ENCODE peak calls at places on chromosomes 1 and 21, in five cellular contexts. D, E, G, S and N are unnamed samples.

GRCh38 chr1:17141441-17142197 is 22.4 kb upstream of the PADI2 start:
- DNase-seq in D (no peak), E (no peak), G (no peak), S (no peak), N (no peak)

GRCh38 chr1:223870617-223871574 is 25.1 kb upstream of the TP53BP2 start:
- DNase-seq in D (no peak), E (no peak), G (no peak), S (peak; percentile 15), N (no peak)

GRCh38 chr1:39491146-39491921 is at the start of gene BMP8A:
- DNase-seq in D (no peak), E (no peak), G (peak; percentile 70), S (peak; percentile 81), N (no peak)

GRCh38 chr21:44293551-44294231 is 6.2 kb upstream of the PFKL start:
- DNase-seq in D (no peak), E (no peak), G (peak; percentile 43), S (no peak), N (no peak)

GRCh38 chr1:32339363-32339978 is 3.4 kb upstream of the MARCKSL1 start:
- DNase-seq in D (no peak), E (peak; percentile 58), G (no peak), S (no peak), N (peak; percentile 59)

GRCh38 chr1:199029855-199030254 is 391.0 kb downstream of the PTPRC start:
- DNase-seq in D (no peak), E (no peak), G (no peak), S (no peak), N (peak; percentile 27)

GRCh38 chr1:169964206-169964605 is 70.5 kb upstream of the SCYL3 start:
- DNase-seq in D (no peak), E (no peak), G (no peak), S (no peak), N (no peak)

GRCh38 chr21:39180429-39181019 is 2.7 kb downstream of the PSMG1 start:
- DNase-seq in D (no peak), E (no peak), G (no peak), S (no peak), N (no peak)

GRCh38 chr21:41431788-41432548 is 5.9 kb downstream of the MX1 start:
- DNase-seq in D (no peak), E (no peak), G (no peak), S (no peak), N (no peak)

GRCh38 chr21:27132270-27132669 is 165.4 kb upstream of the ADAMTS5 start:
- DNase-seq in D (no peak), E (no peak), G (no peak), S (peak; percentile 15), N (peak; percentile 67)

GRCh38 chr1:25549273-25550154 is 6.1 kb downstream of the LDLRAP1 start:
- DNase-seq in D (no peak), E (peak; percentile 85), G (peak; percentile 80), S (no peak), N (peak; percentile 37)

DNA sequence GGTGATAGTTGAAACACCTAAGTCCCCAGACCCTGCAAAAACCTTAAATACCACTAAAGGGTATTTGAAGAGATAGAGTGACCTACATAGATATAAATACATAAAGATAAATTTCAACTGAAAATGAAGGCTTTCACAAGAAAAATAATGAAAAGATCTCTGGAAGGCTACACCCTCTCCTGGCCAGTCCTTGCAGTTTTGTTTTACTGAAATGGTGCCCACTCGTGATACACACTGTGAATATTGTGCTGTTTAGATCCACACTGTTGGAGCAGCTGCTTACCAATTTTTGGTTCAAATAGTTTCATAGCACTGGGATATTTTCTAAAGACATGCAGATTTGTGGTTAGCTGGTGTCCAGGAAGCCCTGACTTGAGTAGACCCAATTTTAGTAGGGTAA is 31.5 kb upstream of the RNF187 start:
- DNase-seq in D (no peak), E (no peak), G (no peak), S (no peak), N (peak; percentile 50)
- H3K4me3 ChIP-seq in D (no peak overlapping the region), E (peak overlapping the region; percentile 10), G (no peak overlapping the region), S (peak overlapping the region; percentile 54), N (peak overlapping the region; percentile 49)

GRCh38 chr1:99681583-99681982 is 35.7 kb downstream of the PALMD start:
- DNase-seq in D (no peak), E (no peak), G (no peak), S (no peak), N (no peak)
- TF ChIP-seq CTCF in D (peak; percentile 14), E (no peak), G (no peak), S (no peak), N (no peak)

DNA sequence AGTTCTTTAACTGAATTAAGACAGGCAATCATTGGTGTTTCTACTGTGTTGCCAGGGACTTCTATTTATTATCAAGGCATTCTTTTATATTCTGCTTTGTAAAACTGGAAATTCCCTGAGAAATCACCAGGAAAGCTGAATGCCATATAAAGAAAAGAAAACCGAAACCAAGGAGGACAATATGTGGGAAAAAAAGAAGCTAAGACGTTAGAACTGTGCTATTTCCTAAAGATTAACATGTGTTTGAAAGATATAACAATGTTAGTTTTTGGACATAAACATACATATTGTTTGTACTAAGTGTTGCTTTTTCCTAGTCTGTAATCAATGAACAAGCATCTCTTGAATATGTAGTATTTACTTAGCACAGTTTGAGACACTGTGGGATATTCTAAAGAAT is 47.2 kb downstream of the EXTL2 start:
- DNase-seq in D (no peak), E (no peak), G (no peak), S (no peak), N (peak; percentile 69)
- H3K4me3 ChIP-seq in D (no peak overlapping the region), E (no peak overlapping the region), G (peak overlapping the region; percentile 34), S (no peak overlapping the region), N (peak overlapping the region; percentile 39)

GRCh38 chr1:83593073-83593472 is 405.9 kb downstream of the TTLL7 start:
- DNase-seq in D (no peak), E (no peak), G (no peak), S (no peak), N (no peak)
- TF ChIP-seq CTCF in D (no peak), E (no peak), G (no peak), S (no peak), N (no peak)

DNA sequence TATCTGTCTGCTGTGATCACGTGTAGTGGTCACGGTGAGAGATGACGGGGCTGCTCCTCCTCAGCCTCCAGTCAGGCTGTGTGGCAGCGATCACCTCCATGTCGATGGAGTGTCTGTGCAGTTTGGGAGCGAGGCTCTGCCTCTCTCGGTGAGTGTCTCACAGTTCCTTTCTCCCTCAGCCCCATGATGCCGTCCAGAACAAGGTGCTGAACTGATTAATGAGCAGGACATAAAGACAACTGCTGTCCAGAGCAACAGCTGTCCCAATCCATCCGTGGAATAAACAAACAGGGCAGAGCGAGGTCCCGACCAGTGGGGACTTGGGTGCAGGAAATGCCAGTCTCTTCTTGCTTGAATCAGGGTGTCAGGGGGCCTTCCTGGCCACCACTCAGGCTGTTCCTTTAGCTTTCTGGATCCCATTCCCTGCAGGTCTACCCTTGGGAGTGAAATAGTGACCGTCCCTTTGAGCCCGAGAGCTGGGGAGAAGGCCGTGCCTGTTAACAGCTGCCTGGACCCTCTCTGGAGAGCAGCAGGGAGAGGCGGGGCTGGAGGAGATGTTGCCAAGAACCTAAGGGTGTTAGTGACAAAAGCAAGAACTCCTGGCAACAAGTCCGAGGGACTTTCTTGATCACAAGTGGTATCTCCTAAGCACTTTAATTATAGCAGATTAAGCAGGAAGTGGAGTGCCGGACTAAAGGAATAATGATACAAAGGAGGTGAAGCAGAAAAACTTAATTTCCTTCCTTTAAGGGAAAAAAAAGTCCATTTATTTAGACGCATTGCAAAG is 443.9 kb downstream of the KIF26B start:
- DNase-seq in D (no peak), E (no peak), G (no peak), S (peak; percentile 73), N (peak; percentile 45)
- H3K4me3 ChIP-seq in D (no peak overlapping the region), E (no peak overlapping the region), G (no peak overlapping the region), S (no peak overlapping the region), N (no peak overlapping the region)